ENCODE peak calls at places on chromosomes 6 and 20, in seven cellular contexts. One of them, this sample, is unnamed.

GRCh38 chr20:60749804-60750602 is 502.1 kb upstream of the CDH4 start:
- DNase-seq in GM20000: no peak
- DNase-seq in fibroblast of pulmonary artery: no peak
- DNase-seq in ovary: no peak
- DNase-seq in mucosa of descending colon: no peak
- DNase-seq in activated B cell treated with CpG ODN at 0.5 μM for 24 hours: no peak
- DNase-seq in osteocyte: no peak
- DNase-seq in this sample: no peak

GRCh38 chr20:6007529-6008103 is 46.2 kb downstream of the LRRN4 start:
- DNase-seq in GM20000: no peak
- DNase-seq in fibroblast of pulmonary artery: no peak
- DNase-seq in ovary: no peak
- DNase-seq in mucosa of descending colon: no peak
- DNase-seq in activated B cell treated with CpG ODN at 0.5 μM for 24 hours: no peak
- DNase-seq in osteocyte: no peak
- DNase-seq in this sample: no peak

GRCh38 chr6:154650351-154650750 is 82.9 kb upstream of the SCAF8 start:
- DNase-seq in GM20000: no peak
- DNase-seq in fibroblast of pulmonary artery: no peak
- DNase-seq in ovary: peak
- DNase-seq in mucosa of descending colon: no peak
- DNase-seq in activated B cell treated with CpG ODN at 0.5 μM for 24 hours: no peak
- DNase-seq in osteocyte: no peak
- DNase-seq in this sample: no peak

GRCh38 chr6:139764498-139764986 is 390.1 kb upstream of the CITED2 start:
- DNase-seq in GM20000: peak
- DNase-seq in fibroblast of pulmonary artery: peak
- DNase-seq in ovary: peak
- DNase-seq in mucosa of descending colon: no peak
- DNase-seq in activated B cell treated with CpG ODN at 0.5 μM for 24 hours: no peak
- DNase-seq in osteocyte: no peak
- DNase-seq in this sample: no peak

GRCh38 chr6:110550353-110550752 is 73.9 kb upstream of the SLC22A16 start:
- DNase-seq in GM20000: no peak
- DNase-seq in fibroblast of pulmonary artery: no peak
- DNase-seq in ovary: no peak
- DNase-seq in mucosa of descending colon: no peak
- DNase-seq in activated B cell treated with CpG ODN at 0.5 μM for 24 hours: no peak
- DNase-seq in osteocyte: no peak
- DNase-seq in this sample: no peak

GRCh38 chr6:143283887-143284640 is 166.4 kb downstream of the ADAT2 start:
- DNase-seq in GM20000: no peak
- DNase-seq in fibroblast of pulmonary artery: peak
- DNase-seq in ovary: no peak
- DNase-seq in mucosa of descending colon: no peak
- DNase-seq in activated B cell treated with CpG ODN at 0.5 μM for 24 hours: no peak
- DNase-seq in osteocyte: no peak
- DNase-seq in this sample: no peak

GRCh38 chr20:47292581-47292980 is 63.9 kb downstream of the ZMYND8 start:
- DNase-seq in GM20000: no peak
- DNase-seq in fibroblast of pulmonary artery: no peak
- DNase-seq in ovary: no peak
- DNase-seq in mucosa of descending colon: no peak
- DNase-seq in activated B cell treated with CpG ODN at 0.5 μM for 24 hours: no peak
- DNase-seq in osteocyte: no peak
- DNase-seq in this sample: no peak

GRCh38 chr6:155883741-155884140 is 428.1 kb upstream of the NOX3 start:
- DNase-seq in GM20000: no peak
- DNase-seq in fibroblast of pulmonary artery: peak
- DNase-seq in ovary: no peak
- DNase-seq in mucosa of descending colon: no peak
- DNase-seq in activated B cell treated with CpG ODN at 0.5 μM for 24 hours: no peak
- DNase-seq in osteocyte: no peak
- DNase-seq in this sample: no peak

GRCh38 chr6:24855389-24856245 is 56.9 kb upstream of the ARMH2 start:
- DNase-seq in GM20000: peak
- DNase-seq in fibroblast of pulmonary artery: peak
- DNase-seq in ovary: peak
- DNase-seq in mucosa of descending colon: peak
- DNase-seq in activated B cell treated with CpG ODN at 0.5 μM for 24 hours: no peak
- DNase-seq in osteocyte: no peak
- DNase-seq in this sample: peak

GRCh38 chr6:3742426-3743344 is 8.8 kb downstream of the PXDC1 start:
- DNase-seq in GM20000: peak
- DNase-seq in fibroblast of pulmonary artery: peak
- DNase-seq in ovary: peak
- DNase-seq in mucosa of descending colon: peak
- DNase-seq in activated B cell treated with CpG ODN at 0.5 μM for 24 hours: peak
- DNase-seq in osteocyte: peak
- DNase-seq in this sample: peak

GRCh38 chr6:37631295-37631694 is 66.4 kb downstream of the MDGA1 start:
- DNase-seq in GM20000: peak
- DNase-seq in fibroblast of pulmonary artery: no peak
- DNase-seq in ovary: no peak
- DNase-seq in mucosa of descending colon: no peak
- DNase-seq in activated B cell treated with CpG ODN at 0.5 μM for 24 hours: no peak
- DNase-seq in osteocyte: no peak
- DNase-seq in this sample: no peak

GRCh38 chr6:143745160-143746133 is 67.7 kb downstream of the PHACTR2 start:
- DNase-seq in GM20000: no peak
- DNase-seq in fibroblast of pulmonary artery: peak
- DNase-seq in ovary: peak
- DNase-seq in mucosa of descending colon: no peak
- DNase-seq in activated B cell treated with CpG ODN at 0.5 μM for 24 hours: no peak
- DNase-seq in osteocyte: no peak
- DNase-seq in this sample: peak

GRCh38 chr6:89242574-89243330 is 25.6 kb upstream of the GABRR1 start:
- DNase-seq in GM20000: peak
- DNase-seq in fibroblast of pulmonary artery: peak
- DNase-seq in ovary: no peak
- DNase-seq in mucosa of descending colon: no peak
- DNase-seq in activated B cell treated with CpG ODN at 0.5 μM for 24 hours: no peak
- DNase-seq in osteocyte: no peak
- DNase-seq in this sample: no peak

GRCh38 chr6:111573892-111574800 is 31.5 kb downstream of the TRAF3IP2 start:
- DNase-seq in GM20000: no peak
- DNase-seq in fibroblast of pulmonary artery: peak
- DNase-seq in ovary: no peak
- DNase-seq in mucosa of descending colon: no peak
- DNase-seq in activated B cell treated with CpG ODN at 0.5 μM for 24 hours: no peak
- DNase-seq in osteocyte: no peak
- DNase-seq in this sample: no peak

GRCh38 chr6:4790158-4790899 is 14.1 kb downstream of the CDYL start:
- DNase-seq in GM20000: no peak
- DNase-seq in fibroblast of pulmonary artery: no peak
- DNase-seq in ovary: no peak
- DNase-seq in mucosa of descending colon: no peak
- DNase-seq in activated B cell treated with CpG ODN at 0.5 μM for 24 hours: no peak
- DNase-seq in osteocyte: no peak
- DNase-seq in this sample: no peak

GRCh38 chr20:56575157-56575556 is 42.1 kb downstream of the FAM209B start:
- DNase-seq in GM20000: no peak
- DNase-seq in fibroblast of pulmonary artery: no peak
- DNase-seq in ovary: peak
- DNase-seq in mucosa of descending colon: no peak
- DNase-seq in activated B cell treated with CpG ODN at 0.5 μM for 24 hours: no peak
- DNase-seq in osteocyte: no peak
- DNase-seq in this sample: no peak

GRCh38 chr20:31739550-31739863 is 417 bp downstream of the TPX2 start:
- DNase-seq in GM20000: no peak
- DNase-seq in fibroblast of pulmonary artery: no peak
- DNase-seq in ovary: no peak
- DNase-seq in mucosa of descending colon: no peak
- DNase-seq in activated B cell treated with CpG ODN at 0.5 μM for 24 hours: no peak
- DNase-seq in osteocyte: no peak
- DNase-seq in this sample: no peak

GRCh38 chr6:17940151-17940791 is 47.2 kb downstream of the KIF13A start:
- DNase-seq in GM20000: no peak
- DNase-seq in fibroblast of pulmonary artery: no peak
- DNase-seq in ovary: no peak
- DNase-seq in mucosa of descending colon: no peak
- DNase-seq in activated B cell treated with CpG ODN at 0.5 μM for 24 hours: no peak
- DNase-seq in osteocyte: no peak
- DNase-seq in this sample: no peak

GRCh38 chr6:21371676-21372161 is 221.8 kb upstream of the SOX4 start:
- DNase-seq in GM20000: no peak
- DNase-seq in fibroblast of pulmonary artery: peak
- DNase-seq in ovary: no peak
- DNase-seq in mucosa of descending colon: no peak
- DNase-seq in activated B cell treated with CpG ODN at 0.5 μM for 24 hours: no peak
- DNase-seq in osteocyte: no peak
- DNase-seq in this sample: no peak

GRCh38 chr6:90401933-90402830 is 105.5 kb upstream of the BACH2 start:
- DNase-seq in GM20000: no peak
- DNase-seq in fibroblast of pulmonary artery: no peak
- DNase-seq in ovary: no peak
- DNase-seq in mucosa of descending colon: no peak
- DNase-seq in activated B cell treated with CpG ODN at 0.5 μM for 24 hours: no peak
- DNase-seq in osteocyte: no peak
- DNase-seq in this sample: no peak

GRCh38 chr6:151641028-151641427 is 147.2 kb downstream of the CCDC170 start:
- DNase-seq in GM20000: no peak
- DNase-seq in fibroblast of pulmonary artery: no peak
- DNase-seq in ovary: no peak
- DNase-seq in mucosa of descending colon: no peak
- DNase-seq in activated B cell treated with CpG ODN at 0.5 μM for 24 hours: no peak
- DNase-seq in osteocyte: no peak
- DNase-seq in this sample: no peak

GRCh38 chr6:56949261-56949660 is 5.6 kb upstream of the BEND6 start:
- DNase-seq in GM20000: no peak
- DNase-seq in fibroblast of pulmonary artery: peak
- DNase-seq in ovary: no peak
- DNase-seq in mucosa of descending colon: no peak
- DNase-seq in activated B cell treated with CpG ODN at 0.5 μM for 24 hours: no peak
- DNase-seq in osteocyte: no peak
- DNase-seq in this sample: no peak

GRCh38 chr6:166341464-166341863 is 881 bp downstream of the SFT2D1 start:
- DNase-seq in GM20000: no peak
- DNase-seq in fibroblast of pulmonary artery: no peak
- DNase-seq in ovary: no peak
- DNase-seq in mucosa of descending colon: no peak
- DNase-seq in activated B cell treated with CpG ODN at 0.5 μM for 24 hours: no peak
- DNase-seq in osteocyte: no peak
- DNase-seq in this sample: no peak

GRCh38 chr6:152701081-152701862 is 3.6 kb downstream of the MYCT1 start:
- DNase-seq in GM20000: no peak
- DNase-seq in fibroblast of pulmonary artery: peak
- DNase-seq in ovary: no peak
- DNase-seq in mucosa of descending colon: no peak
- DNase-seq in activated B cell treated with CpG ODN at 0.5 μM for 24 hours: no peak
- DNase-seq in osteocyte: no peak
- DNase-seq in this sample: no peak
- TF ChIP-seq CTCF in GM20000: no peak
- TF ChIP-seq CTCF in fibroblast of pulmonary artery: no peak
- TF ChIP-seq CTCF in ovary: no peak
- TF ChIP-seq CTCF in mucosa of descending colon: no peak
- TF ChIP-seq CTCF in activated B cell treated with CpG ODN at 0.5 μM for 24 hours: no peak
- TF ChIP-seq CTCF in osteocyte: no peak
- TF ChIP-seq CTCF in this sample: no peak

GRCh38 chr6:34237316-34237721 is 646 bp downstream of the HMGA1 start:
- DNase-seq in GM20000: peak
- DNase-seq in fibroblast of pulmonary artery: no peak
- DNase-seq in ovary: no peak
- DNase-seq in mucosa of descending colon: peak
- DNase-seq in activated B cell treated with CpG ODN at 0.5 μM for 24 hours: peak
- DNase-seq in osteocyte: no peak
- DNase-seq in this sample: no peak

GRCh38 chr6:34239240-34239825 is 2.7 kb downstream of the HMGA1 start:
- DNase-seq in GM20000: peak
- DNase-seq in fibroblast of pulmonary artery: no peak
- DNase-seq in ovary: no peak
- DNase-seq in mucosa of descending colon: no peak
- DNase-seq in activated B cell treated with CpG ODN at 0.5 μM for 24 hours: no peak
- DNase-seq in osteocyte: no peak
- DNase-seq in this sample: no peak

GRCh38 chr6:34236423-34237315 is at the start of gene HMGA1:
- DNase-seq in GM20000: peak
- DNase-seq in fibroblast of pulmonary artery: peak
- DNase-seq in ovary: peak
- DNase-seq in mucosa of descending colon: peak
- DNase-seq in activated B cell treated with CpG ODN at 0.5 μM for 24 hours: peak
- DNase-seq in osteocyte: peak
- DNase-seq in this sample: peak

GRCh38 chr6:34238507-34239239 is 2.0 kb downstream of the HMGA1 start:
- DNase-seq in GM20000: peak
- DNase-seq in fibroblast of pulmonary artery: no peak
- DNase-seq in ovary: no peak
- DNase-seq in mucosa of descending colon: no peak
- DNase-seq in activated B cell treated with CpG ODN at 0.5 μM for 24 hours: no peak
- DNase-seq in osteocyte: no peak
- DNase-seq in this sample: no peak

GRCh38 chr6:34237722-34238506 is 1.2 kb downstream of the HMGA1 start:
- DNase-seq in GM20000: peak
- DNase-seq in fibroblast of pulmonary artery: no peak
- DNase-seq in ovary: no peak
- DNase-seq in mucosa of descending colon: peak
- DNase-seq in activated B cell treated with CpG ODN at 0.5 μM for 24 hours: peak
- DNase-seq in osteocyte: no peak
- DNase-seq in this sample: peak
- TF ChIP-seq CTCF in GM20000: peak
- TF ChIP-seq CTCF in fibroblast of pulmonary artery: no peak
- TF ChIP-seq CTCF in ovary: no peak
- TF ChIP-seq CTCF in mucosa of descending colon: no peak
- TF ChIP-seq CTCF in activated B cell treated with CpG ODN at 0.5 μM for 24 hours: no peak
- TF ChIP-seq CTCF in osteocyte: peak
- TF ChIP-seq CTCF in this sample: peak

GRCh38 chr6:133012774-133013173 is 198.4 kb downstream of the RPS12 start:
- DNase-seq in GM20000: no peak
- DNase-seq in fibroblast of pulmonary artery: no peak
- DNase-seq in ovary: no peak
- DNase-seq in mucosa of descending colon: no peak
- DNase-seq in activated B cell treated with CpG ODN at 0.5 μM for 24 hours: no peak
- DNase-seq in osteocyte: no peak
- DNase-seq in this sample: no peak
- TF ChIP-seq CTCF in GM20000: no peak
- TF ChIP-seq CTCF in fibroblast of pulmonary artery: no peak
- TF ChIP-seq CTCF in ovary: no peak
- TF ChIP-seq CTCF in mucosa of descending colon: no peak
- TF ChIP-seq CTCF in activated B cell treated with CpG ODN at 0.5 μM for 24 hours: no peak
- TF ChIP-seq CTCF in osteocyte: no peak
- TF ChIP-seq CTCF in this sample: no peak

DNA sequence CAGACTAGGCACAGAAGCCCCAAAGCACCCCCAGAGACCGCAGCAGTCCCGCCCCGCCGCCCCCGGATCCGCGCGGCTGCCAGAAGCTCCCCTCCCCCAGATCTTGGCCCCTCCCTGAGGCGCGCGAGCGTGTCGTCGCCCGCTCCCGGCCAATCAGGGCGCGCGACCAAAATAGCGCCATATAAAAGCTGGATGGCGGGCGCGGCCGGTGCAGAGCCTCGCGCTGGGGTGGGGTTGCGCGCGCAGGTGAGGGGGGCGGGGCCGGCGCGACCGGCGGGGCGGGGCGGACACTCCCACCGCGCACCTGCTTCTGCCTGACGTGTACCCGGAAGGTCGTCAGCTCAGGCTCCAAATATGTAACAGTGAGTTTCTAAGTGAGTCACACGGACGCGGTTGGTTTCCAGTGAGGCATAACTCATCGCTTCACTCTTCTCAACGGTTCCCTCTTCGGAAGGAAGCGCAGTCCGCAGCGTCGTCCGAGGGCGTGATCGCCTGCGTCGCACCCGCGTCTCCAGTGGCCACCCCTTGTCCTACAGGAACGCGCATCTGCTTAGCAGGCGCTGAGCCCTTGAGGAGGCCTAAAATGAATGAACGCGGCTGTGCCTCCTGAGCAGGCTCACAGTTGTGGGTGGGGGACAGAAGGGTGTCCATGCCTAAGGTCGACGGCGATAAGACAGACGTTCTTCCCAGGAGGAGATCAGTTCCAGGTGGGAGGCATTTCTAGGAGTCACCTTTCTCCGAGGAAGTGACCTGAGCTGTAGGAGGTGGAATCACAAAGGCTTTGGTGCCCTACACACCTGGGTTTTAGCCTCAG is 50.6 kb upstream of the EZR start:
- DNase-seq in GM20000: peak
- DNase-seq in fibroblast of pulmonary artery: peak
- DNase-seq in ovary: peak
- DNase-seq in mucosa of descending colon: peak
- DNase-seq in activated B cell treated with CpG ODN at 0.5 μM for 24 hours: peak
- DNase-seq in osteocyte: peak
- DNase-seq in this sample: peak
- TF ChIP-seq CTCF in GM20000: peak
- TF ChIP-seq CTCF in fibroblast of pulmonary artery: no peak
- TF ChIP-seq CTCF in ovary: peak
- TF ChIP-seq CTCF in mucosa of descending colon: no peak
- TF ChIP-seq CTCF in activated B cell treated with CpG ODN at 0.5 μM for 24 hours: no peak
- TF ChIP-seq CTCF in osteocyte: no peak
- TF ChIP-seq CTCF in this sample: peak